ENCODE peak calls at places on chromosome 15, in six cellular contexts. I, X, N, Q, F and Y are unnamed samples.

GRCh38 chr15:67047149-67047661 is 18.2 kb upstream of the SMAD3 start:
- DNase-seq in I (no peak), X (no peak), N (no peak), Q (no peak), F (no peak), Y (no peak)

GRCh38 chr15:62362608-62363007 is 197.5 kb upstream of the C2CD4B start:
- DNase-seq in I (no peak), X (no peak), N (no peak), Q (no peak), F (no peak), Y (no peak)

GRCh38 chr15:40873625-40874561 is at the start of gene RHOV:
- DNase-seq in I (peak), X (peak), N (peak), Q (no peak), F (no peak), Y (peak)

GRCh38 chr15:81049835-81050234 is 49.1 kb downstream of the TLNRD1 start:
- DNase-seq in I (no peak), X (no peak), N (no peak), Q (no peak), F (no peak), Y (no peak)

GRCh38 chr15:98760112-98760826 is 111.9 kb downstream of the IGF1R start:
- DNase-seq in I (no peak), X (peak), N (peak), Q (no peak), F (no peak), Y (no peak)

GRCh38 chr15:70329179-70329578 is 231.5 kb upstream of the TLE3 start:
- DNase-seq in I (no peak), X (no peak), N (no peak), Q (no peak), F (no peak), Y (no peak)

GRCh38 chr15:67574981-67575632 is 32.6 kb downstream of the MAP2K5 start:
- DNase-seq in I (no peak), X (no peak), N (no peak), Q (no peak), F (no peak), Y (no peak)

GRCh38 chr15:48664436-48664835 is 18.9 kb upstream of the FBN1 start:
- DNase-seq in I (no peak), X (no peak), N (no peak), Q (no peak), F (no peak), Y (no peak)

GRCh38 chr15:36797128-36797527 is 217.7 kb downstream of the CDIN1 start:
- DNase-seq in I (no peak), X (no peak), N (no peak), Q (no peak), F (no peak), Y (no peak)

GRCh38 chr15:29139540-29140459 is 129.8 kb downstream of the NSMCE3 start:
- DNase-seq in I (peak), X (peak), N (peak), Q (peak), F (no peak), Y (peak)

GRCh38 chr15:67157779-67158366 is 92.5 kb downstream of the SMAD3 start:
- DNase-seq in I (no peak), X (no peak), N (no peak), Q (no peak), F (no peak), Y (no peak)

GRCh38 chr15:90262426-90262825 is 3.0 kb upstream of the NGRN start:
- DNase-seq in I (no peak), X (no peak), N (no peak), Q (no peak), F (no peak), Y (no peak)